ENCODE peak calls at places on chromosomes 2 and 18, in ten cellular contexts. J is lower leg skin; G is endothelial cell of umbilical vein; D is MCF 10A; U is astrocyte of the spinal cord; I is MM.1S; B is dorsolateral prefrontal cortex; F is activated B cell treated with CpG ODN at 0.5 μM for 24 hours; Q is CD8-positive, alpha-beta T cell; H is breast epithelium. X is an unnamed sample.

GRCh38 chr2:64426191-64426952 is 27.6 kb upstream of the LGALSL start:
- DNase-seq in J (no peak), G (no peak), D (peak), U (no peak), I (no peak), B (no peak), F (no peak), Q (no peak), H (no peak), X (no peak)

GRCh38 chr2:46445561-46445960 is 33.8 kb upstream of the TMEM247 start:
- DNase-seq in J (no peak), G (no peak), D (no peak), U (no peak), I (no peak), B (no peak), F (no peak), Q (no peak), H (no peak), X (no peak)

GRCh38 chr2:232633413-232634318 is at the start of gene EFHD1:
- DNase-seq in J (peak), G (peak), D (no peak), U (peak), I (peak), B (peak), F (peak), Q (no peak), H (peak), X (peak)

GRCh38 chr2:225487901-225488416 is 88.4 kb downstream of the NYAP2 start:
- DNase-seq in J (no peak), G (no peak), D (no peak), U (no peak), I (no peak), B (no peak), F (no peak), Q (no peak), H (no peak), X (no peak)

GRCh38 chr2:68121873-68122679 is 35.6 kb upstream of the PNO1 start:
- DNase-seq in J (peak), G (peak), D (peak), U (peak), I (peak), B (peak), F (peak), Q (peak), H (peak), X (peak)

GRCh38 chr2:118693287-118693822 is 154.1 kb downstream of the EN1 start:
- DNase-seq in J (peak), G (no peak), D (no peak), U (peak), I (no peak), B (no peak), F (no peak), Q (no peak), H (no peak), X (no peak)

GRCh38 chr2:222791946-222792649 is 68.7 kb upstream of the ACSL3 start:
- DNase-seq in J (peak), G (peak), D (no peak), U (no peak), I (no peak), B (peak), F (no peak), Q (no peak), H (no peak), X (no peak)

GRCh38 chr2:156435392-156435724 is 821 bp upstream of the GPD2 start:
- DNase-seq in J (no peak), G (no peak), D (no peak), U (no peak), I (no peak), B (no peak), F (no peak), Q (no peak), H (no peak), X (no peak)

GRCh38 chr2:27060323-27060722 is 8.9 kb downstream of the AGBL5 start:
- DNase-seq in J (no peak), G (no peak), D (no peak), U (no peak), I (no peak), B (no peak), F (no peak), Q (no peak), H (no peak), X (no peak)

GRCh38 chr2:29765711-29766110 is 155.7 kb downstream of the ALK start:
- DNase-seq in J (no peak), G (no peak), D (no peak), U (no peak), I (no peak), B (no peak), F (no peak), Q (no peak), H (no peak), X (no peak)

GRCh38 chr2:238938460-238939055 is 90.7 kb downstream of the TWIST2 start:
- DNase-seq in J (peak), G (no peak), D (peak), U (peak), I (no peak), B (peak), F (no peak), Q (no peak), H (no peak), X (no peak)

GRCh38 chr18:44758821-44759624 is 78.3 kb downstream of the SETBP1 start:
- DNase-seq in J (no peak), G (no peak), D (no peak), U (no peak), I (peak), B (no peak), F (peak), Q (no peak), H (no peak), X (no peak)

GRCh38 chr2:241315879-241316700 is at the start of gene SEPTIN2:
- DNase-seq in J (peak), G (peak), D (peak), U (peak), I (no peak), B (peak), F (peak), Q (no peak), H (peak), X (peak)

GRCh38 chr2:128563348-128563687 is 244.7 kb upstream of the HS6ST1 start:
- DNase-seq in J (peak), G (no peak), D (peak), U (peak), I (no peak), B (peak), F (no peak), Q (no peak), H (no peak), X (no peak)

GRCh38 chr18:65934874-65935273 is 184.1 kb downstream of the CDH7 start:
- DNase-seq in J (no peak), G (no peak), D (no peak), U (no peak), I (no peak), B (no peak), F (no peak), Q (no peak), H (no peak), X (no peak)

GRCh38 chr2:175030380-175031271 is 25.4 kb upstream of the CHN1 start:
- DNase-seq in J (no peak), G (peak), D (peak), U (peak), I (peak), B (peak), F (no peak), Q (no peak), H (no peak), X (peak)

GRCh38 chr2:202317080-202317859 is 51.7 kb downstream of the NOP58 start:
- DNase-seq in J (peak), G (peak), D (peak), U (peak), I (no peak), B (no peak), F (no peak), Q (no peak), H (no peak), X (no peak)

GRCh38 chr18:44320619-44321460 is 359.8 kb upstream of the SETBP1 start:
- DNase-seq in J (no peak), G (no peak), D (no peak), U (no peak), I (no peak), B (no peak), F (no peak), Q (no peak), H (no peak), X (no peak)

GRCh38 chr2:47784349-47784851 is 1.5 kb downstream of the MSH6 start:
- DNase-seq in J (no peak), G (peak), D (no peak), U (peak), I (no peak), B (no peak), F (no peak), Q (no peak), H (no peak), X (no peak)

GRCh38 chr18:58044370-58045264 is 591 bp downstream of the NEDD4L start:
- DNase-seq in J (peak), G (peak), D (peak), U (peak), I (peak), B (peak), F (peak), Q (peak), H (peak), X (peak)

GRCh38 chr2:240765007-240765406 is 55.0 kb downstream of the KIF1A start:
- DNase-seq in J (no peak), G (no peak), D (no peak), U (no peak), I (no peak), B (peak), F (no peak), Q (no peak), H (no peak), X (no peak)

GRCh38 chr18:53639696-53640095 is 584.8 kb downstream of the MBD2 start:
- DNase-seq in J (no peak), G (no peak), D (no peak), U (no peak), I (no peak), B (no peak), F (no peak), Q (no peak), H (no peak), X (no peak)

GRCh38 chr2:184780384-184780783 is 182.1 kb downstream of the ZNF804A start:
- DNase-seq in J (no peak), G (no peak), D (no peak), U (no peak), I (peak), B (no peak), F (no peak), Q (no peak), H (no peak), X (no peak)

GRCh38 chr2:237650455-237650850 is 23.1 kb downstream of the LRRFIP1 start:
- DNase-seq in J (peak), G (no peak), D (no peak), U (no peak), I (no peak), B (no peak), F (no peak), Q (no peak), H (peak), X (no peak)

DNA sequence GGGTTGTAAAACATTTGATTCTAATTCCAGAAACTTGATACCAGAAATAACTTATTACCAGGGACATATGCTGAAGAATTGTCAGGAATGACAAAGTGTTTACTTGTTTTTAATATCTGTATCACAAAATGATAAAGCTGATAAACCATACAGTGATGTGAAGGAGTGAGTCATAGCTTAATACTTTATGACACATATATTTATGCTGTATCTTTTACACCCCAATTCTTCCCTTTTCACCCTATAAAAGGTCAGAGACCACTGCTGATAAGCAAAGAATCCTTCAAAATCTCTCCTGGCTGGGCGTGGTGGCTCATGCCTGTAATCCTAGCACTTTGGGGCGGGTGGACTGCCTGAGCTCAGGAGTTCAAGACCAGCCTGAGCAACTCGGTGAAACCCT is 1.6 kb upstream of the MAPRE2 start:
- DNase-seq in J (no peak), G (peak), D (no peak), U (no peak), I (no peak), B (no peak), F (no peak), Q (no peak), H (no peak), X (no peak)
- TF ChIP-seq CTCF in J (no peak), G (no peak), D (no peak), U (no peak), I (no peak), B (no peak), F (no peak), Q (no peak), H (no peak), X (no peak)

GRCh38 chr18:59501876-59502221 is 142.8 kb upstream of the LMAN1 start:
- DNase-seq in J (no peak), G (no peak), D (no peak), U (peak), I (no peak), B (no peak), F (no peak), Q (no peak), H (no peak), X (no peak)

GRCh38 chr18:59509477-59510173 is 150.6 kb upstream of the LMAN1 start:
- DNase-seq in J (peak), G (no peak), D (no peak), U (no peak), I (no peak), B (no peak), F (no peak), Q (no peak), H (no peak), X (no peak)

GRCh38 chr18:59502222-59502898 is 143.3 kb upstream of the LMAN1 start:
- DNase-seq in J (no peak), G (no peak), D (peak), U (peak), I (no peak), B (no peak), F (no peak), Q (no peak), H (no peak), X (no peak)

GRCh38 chr18:59502899-59503245 is 143.8 kb upstream of the LMAN1 start:
- DNase-seq in J (no peak), G (no peak), D (no peak), U (no peak), I (no peak), B (no peak), F (no peak), Q (no peak), H (no peak), X (no peak)

GRCh38 chr18:59505311-59505710 is 146.2 kb upstream of the LMAN1 start:
- DNase-seq in J (no peak), G (no peak), D (no peak), U (no peak), I (no peak), B (no peak), F (no peak), Q (no peak), H (no peak), X (no peak)
- TF ChIP-seq CTCF in J (no peak), G (no peak), D (no peak), U (no peak), I (no peak), B (no peak), F (no peak), Q (no peak), H (no peak), X (no peak)

DNA sequence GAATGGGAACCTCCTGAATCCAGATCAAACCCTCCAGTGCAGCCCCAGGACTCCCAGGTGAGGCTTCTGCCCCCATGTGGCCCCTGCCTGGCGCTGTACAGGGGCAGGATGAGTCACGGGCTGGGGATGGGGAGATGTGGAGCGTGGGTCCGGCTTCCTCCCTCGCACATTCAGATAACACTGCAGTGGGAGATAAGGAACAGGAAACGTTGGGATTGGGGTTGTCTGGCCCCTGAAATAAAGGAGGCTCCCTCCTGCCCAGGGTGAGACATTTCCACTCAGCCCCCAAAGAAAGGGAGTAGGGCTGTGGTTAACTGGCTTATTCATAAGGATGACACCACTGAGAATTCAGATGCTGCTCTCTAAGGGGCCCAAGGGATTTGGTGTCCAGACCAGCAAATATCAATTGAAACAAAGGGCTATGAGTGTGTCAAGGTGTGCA is 30.7 kb downstream of the IGFBP5 start:
- DNase-seq in J (no peak), G (peak), D (peak), U (no peak), I (no peak), B (no peak), F (no peak), Q (no peak), H (no peak), X (no peak)
- TF ChIP-seq CTCF in J (no peak), G (peak), D (no peak), U (peak), I (no peak), B (no peak), F (no peak), Q (no peak), H (no peak), X (no peak)

GRCh38 chr2:132463719-132464118 is 47.1 kb downstream of the GPR39 start:
- DNase-seq in J (no peak), G (no peak), D (peak), U (no peak), I (no peak), B (no peak), F (no peak), Q (no peak), H (no peak), X (no peak)
- TF ChIP-seq CTCF in J (no peak), G (no peak), D (no peak), U (no peak), I (no peak), B (no peak), F (no peak), Q (no peak), H (no peak), X (no peak)

X was measured in neural crest cell.